ENCODE peak calls at places on chromosomes 4 and X, in five cellular contexts. M, G, N, O and D are unnamed samples.
A peak's percentile ranks its signal among the peaks of the same experiment; 100 is the strongest.

GRCh38 chrX:12956704-12957541 is 18.0 kb upstream of the TMSB4X start:
- DNase-seq in M (peak; percentile 67), G (peak; percentile 91), N (no peak), O (peak; percentile 44), D (no peak)

GRCh38 chrX:151697537-151697936 is 2.3 kb downstream of the PRRG3 start:
- DNase-seq in M (no peak), G (no peak), N (no peak), O (no peak), D (no peak)

GRCh38 chr4:7759221-7759620 is 180.4 kb downstream of the AFAP1 start:
- DNase-seq in M (no peak), G (no peak), N (no peak), O (no peak), D (no peak)

GRCh38 chr4:62484357-62484756 is 1284.2 kb downstream of the ADGRL3 start:
- DNase-seq in M (no peak), G (no peak), N (no peak), O (no peak), D (no peak)

GRCh38 chrX:17689971-17690409 is 47.3 kb upstream of the SCML1 start:
- DNase-seq in M (peak; percentile 64), G (peak; percentile 7), N (peak; percentile 35), O (peak; percentile 33), D (peak; percentile 15)

GRCh38 chr4:92198711-92199110 is 105.1 kb upstream of the GRID2 start:
- DNase-seq in M (no peak), G (no peak), N (no peak), O (no peak), D (no peak)

GRCh38 chr4:33715996-33716395 is 2528.3 kb downstream of the ARAP2 start:
- DNase-seq in M (no peak), G (no peak), N (no peak), O (no peak), D (no peak)

GRCh38 chr4:52957220-52957686 is 95.1 kb downstream of the RASL11B start:
- DNase-seq in M (no peak), G (no peak), N (no peak), O (no peak), D (no peak)

GRCh38 chr4:112060212-112060611 is 85.0 kb upstream of the FAM241A start:
- DNase-seq in M (peak; percentile 31), G (no peak), N (peak; percentile 7), O (no peak), D (no peak)

GRCh38 chr4:87353592-87353991 is 30.9 kb upstream of the HSD17B13 start:
- DNase-seq in M (peak; percentile 48), G (peak; percentile 13), N (peak; percentile 29), O (peak; percentile 16), D (peak; percentile 52)

GRCh38 chrX:10197597-10198210 is 40.9 kb downstream of the CLCN4 start:
- DNase-seq in M (no peak), G (no peak), N (no peak), O (no peak), D (no peak)

GRCh38 chr4:167032876-167033275 is 201.4 kb downstream of the SPOCK3 start:
- DNase-seq in M (no peak), G (no peak), N (no peak), O (no peak), D (no peak)

GRCh38 chr4:85823295-85823694 is 348.3 kb downstream of the ARHGAP24 start:
- DNase-seq in M (no peak), G (no peak), N (no peak), O (no peak), D (no peak)

GRCh38 chr4:19030048-19030447 is 1008.5 kb upstream of the LCORL start:
- DNase-seq in M (no peak), G (no peak), N (no peak), O (no peak), D (no peak)

GRCh38 chr4:130632731-130633604 is 1537.0 kb downstream of the C4orf33 start:
- DNase-seq in M (no peak), G (no peak), N (peak; percentile 10), O (no peak), D (no peak)

GRCh38 chr4:48133668-48134444 is at the start of gene TXK:
- DNase-seq in M (no peak), G (no peak), N (no peak), O (no peak), D (no peak)

GRCh38 chr4:31674313-31674947 is 954.3 kb downstream of the PCDH7 start:
- DNase-seq in M (no peak), G (no peak), N (no peak), O (no peak), D (peak; percentile 17)

GRCh38 chr4:145511913-145512522 is 30.4 kb downstream of the SMAD1 start:
- DNase-seq in M (peak; percentile 36), G (no peak), N (no peak), O (no peak), D (no peak)

GRCh38 chrX:9434151-9434550 is 30.7 kb upstream of the TBL1X start:
- DNase-seq in M (no peak), G (no peak), N (no peak), O (no peak), D (no peak)

GRCh38 chr4:130563185-130563890 is 1467.4 kb downstream of the C4orf33 start:
- DNase-seq in M (peak; percentile 70), G (no peak), N (peak; percentile 8), O (no peak), D (peak; percentile 69)

GRCh38 chr4:34371676-34372075 is 1872.6 kb downstream of the ARAP2 start:
- DNase-seq in M (no peak), G (no peak), N (no peak), O (no peak), D (no peak)

GRCh38 chr4:120921456-120922389 is 803 bp downstream of the PRDM5 start:
- DNase-seq in M (peak; percentile 61), G (no peak), N (no peak), O (no peak), D (peak; percentile 41)

GRCh38 chr4:101885574-101885973 is 95.0 kb downstream of the BANK1 start:
- DNase-seq in M (peak; percentile 74), G (no peak), N (peak; percentile 87), O (no peak), D (no peak)

GRCh38 chr4:60565558-60565957 is 634.6 kb upstream of the ADGRL3 start:
- DNase-seq in M (no peak), G (no peak), N (no peak), O (no peak), D (no peak)

GRCh38 chrX:50721771-50722521 is 92.0 kb downstream of the SHROOM4 start:
- DNase-seq in M (no peak), G (no peak), N (no peak), O (no peak), D (peak; percentile 28)

GRCh38 chr4:122218762-122219161 is 66.6 kb downstream of the BLTP1 start:
- DNase-seq in M (peak; percentile 1), G (no peak), N (peak; percentile 8), O (no peak), D (no peak)

GRCh38 chrX:101552714-101553113 is 2.4 kb downstream of the ARMCX1 start:
- DNase-seq in M (no peak), G (no peak), N (no peak), O (no peak), D (no peak)

GRCh38 chr4:8143392-8144140 is 15.0 kb downstream of the ABLIM2 start:
- DNase-seq in M (peak; percentile 5), G (no peak), N (no peak), O (no peak), D (no peak)

GRCh38 chrX:108163333-108164082 is 71.9 kb downstream of the ATG4A start:
- DNase-seq in M (no peak), G (no peak), N (no peak), O (no peak), D (no peak)

GRCh38 chr4:104549736-104550135 is 55.0 kb upstream of the CXXC4 start:
- DNase-seq in M (no peak), G (no peak), N (no peak), O (no peak), D (no peak)

GRCh38 chr4:165079476-165079875 is 25.8 kb downstream of the TRIM75 start:
- DNase-seq in M (no peak), G (no peak), N (no peak), O (no peak), D (no peak)

GRCh38 chrX:29024813-29025342 is 437.6 kb downstream of the IL1RAPL1 start:
- DNase-seq in M (no peak), G (no peak), N (no peak), O (no peak), D (no peak)

GRCh38 chrX:119105826-119106225 is 21.8 kb downstream of the KIAA1210 start:
- DNase-seq in M (no peak), G (no peak), N (no peak), O (no peak), D (no peak)
- TF ChIP-seq ESRRA in M (no peak), G (no peak), N (no peak), O (no peak), D (no peak)

DNA sequence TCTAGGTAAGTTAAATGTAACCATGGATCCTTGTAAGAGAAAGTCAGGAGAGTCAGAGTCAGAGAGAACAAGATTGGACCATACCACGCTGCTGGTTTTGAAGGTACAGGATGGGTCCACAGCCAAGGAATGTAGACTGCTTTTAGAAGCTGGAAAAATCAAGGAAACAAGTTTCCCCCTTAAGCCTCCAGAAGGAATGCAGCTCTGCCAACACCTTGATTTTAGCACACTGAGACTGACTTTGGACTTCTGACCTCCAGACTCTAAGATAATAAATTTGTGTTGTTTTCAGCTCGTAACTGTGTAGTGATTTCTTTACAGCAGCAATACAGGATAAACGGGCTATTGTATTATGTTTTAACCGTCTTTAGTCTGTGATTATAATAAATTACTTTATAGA is 108.0 kb upstream of the USP38 start:
- DNase-seq in M (no peak), G (no peak), N (no peak), O (no peak), D (no peak)
- TF ChIP-seq ESRRA in M (no peak), G (no peak), N (no peak), O (no peak), D (no peak)

GRCh38 chr4:139242511-139243051 is 37.4 kb downstream of the MGARP start:
- DNase-seq in M (no peak), G (no peak), N (no peak), O (no peak), D (no peak)
- TF ChIP-seq ESRRA in M (no peak), G (no peak), N (no peak), O (no peak), D (no peak)

DNA sequence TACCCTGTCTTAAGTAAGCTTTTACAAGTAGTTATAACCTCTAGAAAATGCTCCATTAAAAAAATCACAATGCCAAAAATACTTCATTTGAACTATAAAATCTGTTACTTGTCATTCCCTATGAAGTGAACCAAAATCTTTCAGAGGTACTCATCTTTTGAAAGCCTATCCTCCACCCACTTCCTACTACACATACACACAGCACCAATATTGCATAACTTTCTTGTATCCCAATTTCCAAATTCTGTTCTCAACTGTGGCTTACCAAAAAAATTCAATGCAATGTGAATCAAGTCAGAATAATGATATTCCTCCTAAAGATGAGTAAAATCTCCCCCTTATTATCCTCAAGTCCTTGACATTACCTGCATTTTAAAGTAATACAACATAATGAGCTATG is 15.9 kb downstream of the DHX15 start:
- DNase-seq in M (no peak), G (no peak), N (no peak), O (no peak), D (no peak)
- TF ChIP-seq ESRRA in M (no peak), G (no peak), N (no peak), O (no peak), D (no peak)

GRCh38 chr4:13793020-13793710 is 165.6 kb upstream of the BOD1L1 start:
- DNase-seq in M (no peak), G (no peak), N (no peak), O (no peak), D (no peak)
- TF ChIP-seq ESRRA in M (no peak), G (no peak), N (no peak), O (no peak), D (no peak)

GRCh38 chr4:181807771-181808170 is 435.4 kb upstream of the TENM3 start:
- DNase-seq in M (no peak), G (no peak), N (no peak), O (no peak), D (no peak)
- TF ChIP-seq ESRRA in M (no peak), G (no peak), N (no peak), O (no peak), D (no peak)